ENCODE peak calls at places on chromosomes 3 and 15, in eight cellular contexts. N, E, D, O, G, A, F and Z are unnamed samples.
A peak's percentile ranks its signal among the peaks of the same experiment; 100 is the strongest.

GRCh38 chr3:184604039-184604955 is 42.7 kb downstream of the EPHB3 start:
- DNase-seq in F (peak; percentile 53), N (no peak), A (no peak), G (no peak), D (no peak), O (no peak), E (no peak), Z (no peak)

GRCh38 chr3:169701457-169701856 is 37.9 kb upstream of the MECOM start:
- DNase-seq in A (no peak), N (no peak), O (no peak), D (no peak), E (no peak), G (no peak), F (no peak), Z (no peak)

GRCh38 chr3:187368251-187368733 is at the start of gene RTP4:
- DNase-seq in D (peak; percentile 47), A (peak; percentile 80), O (no peak), E (no peak), F (no peak), G (peak; percentile 10), N (peak; percentile 24), Z (peak; percentile 41)

GRCh38 chr3:97821413-97821809 is 400 bp upstream of the CRYBG3 start:
- DNase-seq in D (peak; percentile 19), O (no peak), G (no peak), F (peak; percentile 24), N (peak; percentile 66), A (peak; percentile 77), E (peak; percentile 38), Z (peak; percentile 46)

GRCh38 chr15:70557506-70558258 is 205.7 kb downstream of the UACA start:
- DNase-seq in G (no peak), D (no peak), F (no peak), O (no peak), E (no peak), N (no peak), A (no peak), Z (no peak)

GRCh38 chr15:31393441-31394091 is 66.9 kb downstream of the KLF13 start:
- DNase-seq in A (peak; percentile 61), D (no peak), O (no peak), G (no peak), E (peak; percentile 20), F (no peak), N (no peak), Z (no peak)

GRCh38 chr3:134147411-134147810 is 103.2 kb downstream of the RYK start:
- DNase-seq in E (no peak), O (no peak), N (no peak), A (no peak), F (no peak), D (no peak), G (no peak), Z (no peak)

GRCh38 chr3:29144807-29145206 is 136.1 kb upstream of the RBMS3 start:
- DNase-seq in O (peak; percentile 24), A (peak; percentile 94), N (peak; percentile 77), G (peak; percentile 65), F (no peak), E (peak; percentile 20), D (peak; percentile 6), Z (no peak)

GRCh38 chr15:74845208-74845568 is 2.2 kb upstream of the ULK3 start:
- DNase-seq in F (no peak), N (no peak), O (no peak), D (no peak), E (no peak), G (no peak), A (no peak), Z (no peak)

GRCh38 chr15:51780636-51781035 is 29.2 kb downstream of the TMOD2 start:
- DNase-seq in G (peak; percentile 15), E (no peak), N (no peak), F (no peak), D (no peak), A (peak; percentile 30), O (no peak), Z (no peak)

GRCh38 chr15:101320501-101321052 is 25.5 kb upstream of the SNRPA1 start:
- DNase-seq in N (peak; percentile 61), E (peak; percentile 34), F (no peak), O (no peak), A (peak; percentile 53), D (no peak), G (peak; percentile 51), Z (no peak)

GRCh38 chr3:131561511-131561910 is 58.7 kb upstream of the MRPL3 start:
- DNase-seq in D (no peak), F (no peak), N (no peak), E (no peak), A (peak; percentile 2), O (no peak), G (no peak), Z (no peak)

GRCh38 chr3:44079916-44080315 is 161.8 kb upstream of the TOPAZ1 start:
- DNase-seq in N (no peak), G (no peak), O (no peak), F (no peak), D (no peak), A (no peak), E (no peak), Z (no peak)

GRCh38 chr3:44074181-44074580 is 167.5 kb upstream of the TOPAZ1 start:
- DNase-seq in O (no peak), A (no peak), G (no peak), E (no peak), D (no peak), N (no peak), F (no peak), Z (peak; percentile 33)

GRCh38 chr3:44076221-44076829 is 165.4 kb upstream of the TOPAZ1 start:
- DNase-seq in F (no peak), D (no peak), A (no peak), O (no peak), E (no peak), G (no peak), N (no peak), Z (no peak)

GRCh38 chr3:44078863-44079262 is 162.8 kb upstream of the TOPAZ1 start:
- DNase-seq in A (no peak), F (no peak), D (no peak), N (no peak), G (no peak), E (no peak), O (no peak), Z (no peak)

GRCh38 chr3:44077267-44077666 is 164.4 kb upstream of the TOPAZ1 start:
- DNase-seq in D (no peak), O (no peak), A (peak; percentile 45), N (peak; percentile 46), F (no peak), G (no peak), E (no peak), Z (no peak)
- TF ChIP-seq CTCF in D (no peak), O (peak; percentile 5), A (peak; percentile 48), N (peak; percentile 34), F (no peak), G (no peak), E (peak; percentile 23), Z (no peak)

DNA sequence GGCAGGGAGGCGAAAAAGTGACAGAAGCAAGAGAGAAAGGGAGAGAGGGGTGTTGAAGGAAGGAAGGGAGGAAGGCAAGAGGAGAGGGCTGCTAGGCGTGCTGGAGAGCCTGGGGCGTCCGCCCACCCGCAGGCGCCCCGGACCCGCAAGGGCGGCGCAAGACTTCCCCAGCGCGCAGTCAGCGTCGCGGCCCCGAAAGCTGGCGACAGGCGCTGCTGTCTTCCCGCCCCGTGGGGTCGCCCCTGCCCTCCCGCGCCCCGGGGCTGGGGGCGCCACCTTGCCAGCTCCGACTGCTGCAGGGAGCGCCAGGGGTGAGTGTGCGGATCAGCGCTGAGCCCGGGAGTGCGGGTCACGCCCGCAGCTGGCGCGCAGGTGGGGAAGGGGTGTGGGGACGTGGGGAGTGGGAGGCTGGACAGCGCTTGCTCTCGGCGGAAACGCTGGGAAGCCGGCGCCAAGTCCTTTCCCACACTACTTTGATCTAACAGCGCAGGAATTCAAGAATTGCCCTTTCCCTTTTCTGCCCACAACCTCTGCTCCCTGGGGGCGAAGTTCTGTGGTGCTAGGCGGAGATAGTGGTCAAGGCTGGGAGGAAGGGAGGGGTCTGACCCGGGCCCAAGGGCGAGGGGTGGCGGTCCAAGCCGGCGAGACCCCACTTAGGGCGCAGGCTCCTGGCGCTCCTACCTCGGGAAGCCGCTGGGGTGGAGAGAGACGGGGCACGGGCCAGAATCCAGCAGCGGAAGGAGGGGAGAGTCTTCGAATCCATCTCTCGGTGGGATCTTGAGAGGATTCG is 266.1 kb downstream of the CGGBP1 start:
- DNase-seq in A (peak; percentile 24), D (no peak), N (peak; percentile 17), O (no peak), G (no peak), E (no peak), F (peak; percentile 53), Z (peak; percentile 52)
- TF ChIP-seq CTCF in A (no peak), D (no peak), N (no peak), O (no peak), G (no peak), E (no peak), F (peak; percentile 48), Z (no peak)

GRCh38 chr15:64692166-64692565 is 83.2 kb downstream of the RBPMS2 start:
- DNase-seq in N (no peak), G (no peak), O (no peak), F (no peak), D (no peak), A (no peak), E (no peak), Z (no peak)

GRCh38 chr15:64693134-64693533 is 82.3 kb downstream of the RBPMS2 start:
- DNase-seq in D (peak; percentile 28), N (peak; percentile 66), F (no peak), E (no peak), O (peak; percentile 38), G (peak; percentile 95), A (peak; percentile 95), Z (no peak)

GRCh38 chr15:64690008-64690407 is 85.4 kb downstream of the RBPMS2 start:
- DNase-seq in E (no peak), F (no peak), D (no peak), G (no peak), O (no peak), N (no peak), A (no peak), Z (no peak)

GRCh38 chr15:64688770-64689169 is 86.6 kb downstream of the RBPMS2 start:
- DNase-seq in E (no peak), D (no peak), N (no peak), F (no peak), O (no peak), G (no peak), A (no peak), Z (no peak)

DNA sequence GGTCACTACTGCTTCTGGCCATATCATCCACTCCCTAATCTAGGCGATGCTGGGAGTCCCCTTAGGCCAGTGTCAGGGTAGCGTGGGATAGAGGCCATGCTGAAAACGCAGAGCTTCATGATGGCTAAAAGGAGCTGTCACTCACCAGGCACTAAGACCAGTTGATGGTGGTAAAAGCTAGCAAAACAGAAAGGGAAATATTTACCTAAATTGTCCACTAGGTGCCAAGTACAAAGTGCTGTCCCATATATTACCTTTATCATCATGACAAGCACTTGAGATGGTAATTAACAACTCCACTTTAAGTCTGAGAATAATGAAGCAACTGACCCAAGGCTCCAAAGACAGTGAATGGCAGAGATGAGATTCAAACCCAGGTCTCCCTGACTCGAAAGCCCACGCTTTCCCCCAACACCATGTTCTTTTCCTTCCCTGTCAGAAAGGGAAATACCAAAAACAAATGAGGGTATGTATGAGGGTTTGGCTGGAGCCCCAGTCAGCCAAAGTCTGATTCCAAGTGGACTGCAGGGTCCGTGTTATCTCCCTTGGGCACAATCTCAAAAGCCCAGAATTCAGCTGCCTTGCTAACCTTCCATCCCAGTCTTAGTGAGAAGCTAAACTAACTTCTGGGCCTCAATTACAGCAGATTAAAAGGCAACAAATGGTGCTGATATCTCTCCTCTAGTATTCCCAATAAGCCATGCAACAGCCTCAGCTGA is 84.7 kb downstream of the RBPMS2 start:
- DNase-seq in F (no peak), G (no peak), A (no peak), D (no peak), N (no peak), E (no peak), O (no peak), Z (no peak)
- TF ChIP-seq CTCF in F (peak; percentile 37), G (no peak), A (peak; percentile 12), D (no peak), N (no peak), E (no peak), O (peak; percentile 5), Z (no peak)

GRCh38 chr3:38646630-38647029 is 2.9 kb downstream of the SCN5A start:
- DNase-seq in O (no peak), N (peak; percentile 51), F (no peak), D (no peak), E (no peak), A (peak; percentile 44), G (peak; percentile 34), Z (peak; percentile 20)
- TF ChIP-seq CTCF in O (peak; percentile 46), N (peak; percentile 51), F (peak; percentile 65), D (no peak), E (no peak), A (peak; percentile 60), G (peak; percentile 51), Z (peak; percentile 22)